ENCODE peak calls at places on chromosomes 4 and X, in eight cellular contexts. K is GM12865, W is colonic mucosa, Y is upper lobe of left lung, O is tibial nerve, N is tibial artery, X is psoas muscle, M is BJ. U is an unnamed sample.

GRCh38 chr4:764405-765169 is 59.0 kb downstream of the PCGF3 start:
- DNase-seq in K (no peak), W (no peak), Y (no peak), O (no peak), N (no peak), X (peak), M (no peak), U (no peak)

GRCh38 chr4:78704981-78705757 is 71.0 kb upstream of the BMP2K start:
- DNase-seq in K (no peak), W (no peak), Y (no peak), O (no peak), N (no peak), X (no peak), M (peak), U (peak)

GRCh38 chr4:174172274-174172673 is 111.2 kb downstream of the FBXO8 start:
- DNase-seq in K (no peak), W (no peak), Y (no peak), O (no peak), N (no peak), X (no peak), M (no peak), U (no peak)

GRCh38 chrX:150503898-150504219 is 64.6 kb upstream of the MTM1 start:
- DNase-seq in K (no peak), W (peak), Y (no peak), O (no peak), N (no peak), X (no peak), M (no peak), U (no peak)

GRCh38 chr4:86935833-86936721 is 1.3 kb downstream of the AFF1 start:
- DNase-seq in K (peak), W (peak), Y (peak), O (peak), N (peak), X (peak), M (no peak), U (no peak)

GRCh38 chr4:76458829-76459228 is 23.8 kb downstream of the SHROOM3 start:
- DNase-seq in K (no peak), W (no peak), Y (no peak), O (no peak), N (no peak), X (no peak), M (no peak), U (no peak)

GRCh38 chr4:16278178-16278577 is 51.9 kb upstream of the TAPT1 start:
- DNase-seq in K (no peak), W (no peak), Y (no peak), O (no peak), N (no peak), X (no peak), M (no peak), U (no peak)

GRCh38 chr4:1872918-1873269 is 1.7 kb downstream of the NSD2 start:
- DNase-seq in K (peak), W (no peak), Y (no peak), O (no peak), N (no peak), X (no peak), M (no peak), U (no peak)

GRCh38 chr4:19026281-19026680 is 1004.7 kb upstream of the LCORL start:
- DNase-seq in K (no peak), W (no peak), Y (no peak), O (no peak), N (no peak), X (no peak), M (no peak), U (peak)

GRCh38 chr4:86939123-86939522 is 4.3 kb downstream of the AFF1 start:
- DNase-seq in K (peak), W (no peak), Y (no peak), O (no peak), N (no peak), X (no peak), M (no peak), U (no peak)

GRCh38 chr4:109009909-109010308 is 247.1 kb upstream of the ETNPPL start:
- DNase-seq in K (no peak), W (no peak), Y (no peak), O (no peak), N (no peak), X (no peak), M (peak), U (no peak)

GRCh38 chr4:141486375-141486997 is 149.9 kb upstream of the IL15 start:
- DNase-seq in K (no peak), W (no peak), Y (no peak), O (no peak), N (no peak), X (no peak), M (peak), U (peak)

GRCh38 chr4:185592845-185593488 is 57.7 kb upstream of the PDLIM3 start:
- DNase-seq in K (peak), W (no peak), Y (no peak), O (no peak), N (no peak), X (no peak), M (no peak), U (no peak)

GRCh38 chr4:113645288-113645687 is 116.2 kb downstream of the CAMK2D start:
- DNase-seq in K (no peak), W (no peak), Y (no peak), O (no peak), N (no peak), X (no peak), M (no peak), U (no peak)

GRCh38 chrX:44474410-44474809 is 68.2 kb downstream of the FUNDC1 start:
- DNase-seq in K (no peak), W (no peak), Y (no peak), O (no peak), N (no peak), X (no peak), M (no peak), U (no peak)

GRCh38 chr4:29972121-29972520 is 748.0 kb upstream of the PCDH7 start:
- DNase-seq in K (no peak), W (no peak), Y (no peak), O (no peak), N (no peak), X (no peak), M (no peak), U (no peak)

GRCh38 chrX:352582-353314 is 34.0 kb downstream of the PPP2R3B start:
- DNase-seq in K (no peak), W (no peak), Y (peak), O (no peak), N (peak), X (no peak), M (no peak), U (no peak)

GRCh38 chr4:83408958-83409357 is 46.7 kb downstream of the HELQ start:
- DNase-seq in K (no peak), W (no peak), Y (no peak), O (no peak), N (no peak), X (no peak), M (no peak), U (no peak)

DNA sequence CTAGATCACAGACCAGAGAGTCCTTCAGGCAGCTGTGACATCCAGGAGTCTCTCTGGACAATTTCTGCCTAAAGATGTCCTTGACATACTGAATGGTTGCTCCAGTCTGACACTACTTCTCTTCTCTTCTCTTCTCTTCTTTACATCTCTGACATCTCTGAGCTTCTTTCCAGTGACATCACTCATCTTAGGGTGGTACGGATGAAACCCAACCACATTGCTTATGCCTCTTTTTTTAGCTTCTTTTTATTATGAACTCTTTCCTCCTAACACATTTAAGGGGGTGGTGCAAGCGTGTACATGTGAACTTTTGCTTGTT is 39.4 kb upstream of the IRF2 start:
- DNase-seq in K (no peak), W (no peak), Y (no peak), O (no peak), N (no peak), X (no peak), M (no peak), U (no peak)
- H3K4me3 ChIP-seq in K (peak), W (no peak), Y (no peak), O (no peak), N (no peak), X (no peak), M (no peak), U (no peak)

DNA sequence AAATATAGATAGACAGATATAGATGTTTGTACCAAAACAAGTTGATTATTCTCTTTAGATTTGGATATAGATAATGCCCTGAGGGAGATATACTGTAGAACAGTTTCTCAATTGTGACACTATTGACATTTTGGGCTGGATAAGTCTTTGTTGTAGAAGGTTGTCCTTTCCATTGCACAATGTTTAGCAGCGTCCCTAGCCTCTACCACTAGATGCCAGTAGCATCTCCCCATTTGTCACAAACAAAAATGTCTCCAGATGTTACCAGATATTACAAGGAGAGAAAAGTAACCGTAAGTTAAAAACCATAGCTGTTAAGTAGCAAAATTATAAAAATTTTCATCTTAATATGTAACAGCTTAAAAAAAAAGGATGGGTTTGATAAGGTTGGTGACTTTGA is 2595.3 kb downstream of the ARAP2 start:
- DNase-seq in K (no peak), W (no peak), Y (no peak), O (no peak), N (no peak), X (no peak), M (no peak), U (no peak)
- TF ChIP-seq CTCF in K (no peak), W (no peak), Y (no peak), O (no peak), N (no peak), X (no peak), M (peak), U (peak)

GRCh38 chr4:161252520-161253141 is 911.2 kb downstream of the FSTL5 start:
- DNase-seq in K (peak), W (no peak), Y (no peak), O (no peak), N (no peak), X (no peak), M (no peak), U (no peak)

GRCh38 chr4:161256172-161256571 is 907.6 kb downstream of the FSTL5 start:
- DNase-seq in K (no peak), W (no peak), Y (no peak), O (no peak), N (no peak), X (no peak), M (no peak), U (no peak)

GRCh38 chr4:161254375-161254774 is 909.4 kb downstream of the FSTL5 start:
- DNase-seq in K (no peak), W (no peak), Y (no peak), O (no peak), N (no peak), X (no peak), M (no peak), U (no peak)

GRCh38 chr4:161260819-161261218 is 903.0 kb downstream of the FSTL5 start:
- DNase-seq in K (no peak), W (no peak), Y (no peak), O (no peak), N (no peak), X (no peak), M (no peak), U (no peak)

DNA sequence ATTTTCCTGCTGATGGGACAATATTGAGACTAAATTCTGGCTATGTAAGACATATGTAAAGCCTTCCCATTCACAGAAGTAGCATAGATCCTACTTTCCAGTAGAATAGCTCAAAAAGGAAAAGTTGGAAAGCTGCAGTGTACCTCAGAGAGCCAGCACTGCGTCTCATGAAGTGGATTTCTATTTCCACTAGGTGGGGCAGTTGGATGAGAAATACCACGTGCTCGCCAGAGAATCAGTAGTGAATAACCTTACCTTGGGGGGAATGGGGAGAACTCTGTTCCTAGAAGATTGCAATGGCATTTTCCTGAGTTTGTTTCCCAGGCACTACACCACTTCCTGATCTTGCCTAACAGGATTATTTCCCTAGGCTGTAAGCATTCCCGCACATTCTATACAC is 907.1 kb downstream of the FSTL5 start:
- DNase-seq in K (peak), W (no peak), Y (no peak), O (no peak), N (no peak), X (no peak), M (no peak), U (no peak)
- H3K4me3 ChIP-seq in K (no peak), W (no peak), Y (no peak), O (no peak), N (no peak), X (no peak), M (no peak), U (no peak)

DNA sequence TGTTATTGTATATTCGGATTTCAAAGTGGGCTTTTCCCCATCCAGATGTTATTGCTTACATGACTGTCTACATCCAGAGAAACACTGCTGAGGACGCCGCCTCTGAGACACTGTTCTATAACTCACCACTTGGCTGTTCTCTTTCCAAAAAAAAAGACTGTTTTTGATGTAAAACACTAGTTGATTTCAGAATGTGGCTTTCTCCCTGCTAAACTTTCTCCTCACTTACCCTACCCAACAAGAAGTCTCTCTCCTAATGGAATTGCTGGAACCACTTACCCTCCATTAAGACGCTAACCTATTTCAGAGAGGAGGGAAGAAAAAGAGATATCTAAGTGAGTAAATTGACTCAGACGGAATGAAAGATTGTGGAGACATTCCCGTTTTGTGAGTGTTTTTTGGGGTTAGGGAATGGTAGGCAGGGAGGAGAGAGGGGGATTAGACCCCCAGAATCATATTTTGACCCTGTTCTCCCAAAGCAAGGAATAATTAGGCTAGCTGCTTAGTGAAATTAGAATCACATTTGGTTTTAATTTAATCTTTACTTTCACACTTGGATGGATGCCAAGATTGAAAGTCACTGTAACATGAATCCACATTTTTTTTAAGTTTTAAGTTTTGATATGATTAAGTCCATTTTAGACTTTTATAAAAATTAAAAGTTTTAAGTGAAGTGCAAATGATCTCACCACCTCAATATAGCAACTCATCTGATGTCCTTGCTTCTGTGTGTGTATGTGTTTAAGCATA is 174.9 kb downstream of the CHIC2 start:
- DNase-seq in K (no peak), W (no peak), Y (no peak), O (no peak), N (no peak), X (no peak), M (no peak), U (no peak)
- TF ChIP-seq CTCF in K (no peak), W (no peak), Y (no peak), O (no peak), N (no peak), X (no peak), M (no peak), U (no peak)

GRCh38 chr4:168857546-168858314 is 152.3 kb downstream of the CBR4 start:
- DNase-seq in K (no peak), W (no peak), Y (no peak), O (no peak), N (no peak), X (no peak), M (no peak), U (no peak)

GRCh38 chr4:168856312-168856711 is 153.7 kb downstream of the CBR4 start:
- DNase-seq in K (no peak), W (no peak), Y (no peak), O (no peak), N (no peak), X (no peak), M (no peak), U (no peak)

GRCh38 chr4:168859100-168859499 is 151.0 kb downstream of the CBR4 start:
- DNase-seq in K (no peak), W (no peak), Y (no peak), O (no peak), N (no peak), X (no peak), M (no peak), U (no peak)

GRCh38 chr4:168854216-168854921 is 155.7 kb downstream of the CBR4 start:
- DNase-seq in K (no peak), W (no peak), Y (no peak), O (no peak), N (no peak), X (peak), M (no peak), U (no peak)

DNA sequence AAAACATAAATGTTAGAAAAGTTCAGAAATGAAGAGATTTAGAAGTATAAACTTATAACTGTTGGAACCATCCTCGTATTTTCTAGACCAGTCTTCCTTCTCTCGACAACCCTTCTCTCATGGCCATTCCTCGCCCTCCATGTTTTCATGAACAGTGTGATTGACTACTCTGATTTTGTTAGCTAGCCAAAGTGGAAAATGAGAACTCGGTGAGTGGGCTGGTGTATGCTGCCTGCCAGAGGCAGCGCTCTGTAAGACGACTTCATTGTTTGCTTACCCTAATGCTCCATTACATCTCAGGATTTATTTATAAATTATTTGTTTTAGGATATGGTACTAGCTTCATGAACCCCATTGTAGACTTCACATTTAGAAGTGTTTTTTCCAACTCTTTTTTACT is 153.0 kb downstream of the CBR4 start:
- DNase-seq in K (no peak), W (no peak), Y (no peak), O (no peak), N (no peak), X (no peak), M (no peak), U (no peak)
- H3K4me3 ChIP-seq in K (no peak), W (no peak), Y (no peak), O (no peak), N (no peak), X (no peak), M (no peak), U (no peak)

DNA sequence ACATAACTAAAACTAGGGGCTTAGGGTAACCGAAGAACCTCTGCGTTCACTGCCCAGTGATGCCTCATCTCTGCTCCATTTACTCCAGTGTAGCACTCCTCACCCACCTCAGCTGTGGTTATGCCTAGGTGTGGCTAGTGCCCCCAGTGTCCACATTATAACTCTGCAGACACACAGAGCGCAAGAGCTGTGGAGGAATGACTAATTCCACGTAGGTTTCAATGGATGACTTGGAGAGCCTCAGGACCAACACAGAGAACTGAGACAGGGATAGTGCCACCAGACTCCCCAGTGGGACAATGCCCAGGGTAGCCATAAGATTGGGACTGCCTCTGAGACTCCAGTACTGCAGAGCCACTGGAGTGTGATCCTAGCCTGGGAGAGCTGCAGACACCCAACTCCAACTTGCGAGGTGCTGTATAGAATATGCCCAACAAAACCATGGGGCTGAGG is 542.4 kb upstream of the DIPK2B start:
- DNase-seq in K (peak), W (no peak), Y (no peak), O (no peak), N (no peak), X (no peak), M (no peak), U (no peak)
- TF ChIP-seq CTCF in K (no peak), W (no peak), Y (no peak), O (no peak), N (no peak), X (no peak), M (peak), U (peak)

GRCh38 chr4:143513314-143514211 is at the start of gene SMARCA5:
- DNase-seq in K (peak), W (peak), Y (peak), O (peak), N (peak), X (peak), M (peak), U (peak)
- H3K4me3 ChIP-seq in K (peak), W (peak), Y (peak), O (peak), N (peak), X (peak), M (peak), U (peak)

U was measured in retinal pigment epithelial cell.